ENCODE peak calls at places on chromosomes 13 and 19, in eight cellular contexts. One of them, this sample, is unnamed.

GRCh38 chr19:51971624-51972023 is 15.0 kb downstream of the ZNF350 start:
- DNase-seq in SK-N-SH: no peak
- DNase-seq in HepG2: no peak
- DNase-seq in GM12878: no peak
- DNase-seq in HCT116: no peak
- DNase-seq in H1: no peak
- DNase-seq in K562: no peak
- DNase-seq in A549: no peak
- DNase-seq in this sample: peak; percentile 11

GRCh38 chr13:107157272-107157671 is 589.3 kb upstream of the ARGLU1 start:
- DNase-seq in SK-N-SH: no peak
- DNase-seq in HCT116: no peak
- DNase-seq in K562: no peak
- DNase-seq in A549: no peak
- DNase-seq in GM12878: no peak
- DNase-seq in H1: no peak
- DNase-seq in HepG2: no peak
- DNase-seq in this sample: no peak

GRCh38 chr19:45303269-45304060 is 19.2 kb downstream of the CKM start:
- DNase-seq in HepG2: no peak
- DNase-seq in SK-N-SH: no peak
- DNase-seq in GM12878: no peak
- DNase-seq in K562: no peak
- DNase-seq in A549: no peak
- DNase-seq in HCT116: no peak
- DNase-seq in H1: no peak
- DNase-seq in this sample: no peak

GRCh38 chr19:38730731-38731589 is 13.3 kb downstream of the CAPN12 start:
- DNase-seq in H1: no peak
- DNase-seq in K562: no peak
- DNase-seq in SK-N-SH: no peak
- DNase-seq in GM12878: no peak
- DNase-seq in HCT116: no peak
- DNase-seq in HepG2: no peak
- DNase-seq in A549: no peak
- DNase-seq in this sample: no peak

GRCh38 chr13:38538412-38538811 is 148.5 kb upstream of the FREM2 start:
- DNase-seq in GM12878: no peak
- DNase-seq in K562: no peak
- DNase-seq in HepG2: no peak
- DNase-seq in A549: no peak
- DNase-seq in HCT116: no peak
- DNase-seq in H1: no peak
- DNase-seq in SK-N-SH: no peak
- DNase-seq in this sample: no peak

GRCh38 chr19:54952591-54953344 is 5.4 kb upstream of the NLRP7 start:
- DNase-seq in GM12878: no peak
- DNase-seq in A549: no peak
- DNase-seq in H1: no peak
- DNase-seq in HCT116: no peak
- DNase-seq in SK-N-SH: no peak
- DNase-seq in HepG2: no peak
- DNase-seq in K562: no peak
- DNase-seq in this sample: peak; percentile 6

GRCh38 chr19:47255947-47256687 is at the start of gene CCDC9:
- DNase-seq in SK-N-SH: no peak
- DNase-seq in H1: peak; percentile 91
- DNase-seq in HCT116: peak; percentile 92
- DNase-seq in A549: peak; percentile 99
- DNase-seq in GM12878: peak; percentile 80
- DNase-seq in K562: no peak
- DNase-seq in HepG2: peak; percentile 94
- DNase-seq in this sample: peak; percentile 95

GRCh38 chr13:20114066-20114465 is 46.8 kb downstream of the GJA3 start:
- DNase-seq in H1: no peak
- DNase-seq in HCT116: no peak
- DNase-seq in GM12878: no peak
- DNase-seq in A549: no peak
- DNase-seq in SK-N-SH: no peak
- DNase-seq in HepG2: peak; percentile 18
- DNase-seq in K562: no peak
- DNase-seq in this sample: no peak

GRCh38 chr13:32878172-32878571 is 138.1 kb upstream of the KL start:
- DNase-seq in K562: no peak
- DNase-seq in A549: no peak
- DNase-seq in GM12878: no peak
- DNase-seq in SK-N-SH: no peak
- DNase-seq in HCT116: no peak
- DNase-seq in H1: no peak
- DNase-seq in HepG2: no peak
- DNase-seq in this sample: no peak

GRCh38 chr19:18339703-18340102 is 695 bp upstream of the PGPEP1 start:
- DNase-seq in H1: no peak
- DNase-seq in SK-N-SH: peak; percentile 50
- DNase-seq in HepG2: no peak
- DNase-seq in GM12878: no peak
- DNase-seq in K562: peak; percentile 67
- DNase-seq in A549: peak; percentile 48
- DNase-seq in HCT116: no peak
- DNase-seq in this sample: no peak

GRCh38 chr13:92838786-92839185 is 387.8 kb upstream of the GPC6 start:
- DNase-seq in A549: no peak
- DNase-seq in HepG2: peak; percentile 4
- DNase-seq in HCT116: no peak
- DNase-seq in SK-N-SH: no peak
- DNase-seq in GM12878: no peak
- DNase-seq in K562: no peak
- DNase-seq in H1: no peak
- DNase-seq in this sample: no peak

GRCh38 chr19:41792513-41793413 is 3.6 kb upstream of the CEACAM3 start:
- DNase-seq in HepG2: peak; percentile 21
- DNase-seq in SK-N-SH: peak; percentile 50
- DNase-seq in K562: peak; percentile 75
- DNase-seq in HCT116: peak; percentile 58
- DNase-seq in A549: peak; percentile 91
- DNase-seq in H1: peak; percentile 29
- DNase-seq in GM12878: no peak
- DNase-seq in this sample: peak; percentile 46

GRCh38 chr19:40740747-40741146 is 9.5 kb downstream of the ACTMAP start:
- DNase-seq in GM12878: no peak
- DNase-seq in A549: no peak
- DNase-seq in HepG2: no peak
- DNase-seq in HCT116: no peak
- DNase-seq in K562: no peak
- DNase-seq in SK-N-SH: no peak
- DNase-seq in H1: no peak
- DNase-seq in this sample: no peak

GRCh38 chr13:26961890-26962615 is 201.5 kb upstream of the GPR12 start:
- DNase-seq in H1: no peak
- DNase-seq in HepG2: peak; percentile 92
- DNase-seq in HCT116: no peak
- DNase-seq in SK-N-SH: no peak
- DNase-seq in A549: no peak
- DNase-seq in K562: peak; percentile 32
- DNase-seq in GM12878: no peak
- DNase-seq in this sample: no peak

GRCh38 chr19:35642312-35642711 is 767 bp downstream of the ETV2 start:
- DNase-seq in SK-N-SH: no peak
- DNase-seq in H1: no peak
- DNase-seq in HepG2: no peak
- DNase-seq in A549: no peak
- DNase-seq in GM12878: no peak
- DNase-seq in K562: no peak
- DNase-seq in HCT116: no peak
- DNase-seq in this sample: no peak

GRCh38 chr19:35644987-35645679 is 3.0 kb upstream of the COX6B1 start:
- DNase-seq in SK-N-SH: peak; percentile 75
- DNase-seq in K562: peak; percentile 84
- DNase-seq in H1: peak; percentile 61
- DNase-seq in GM12878: no peak
- DNase-seq in HCT116: peak; percentile 56
- DNase-seq in HepG2: peak; percentile 53
- DNase-seq in A549: peak; percentile 81
- DNase-seq in this sample: peak; percentile 54

GRCh38 chr19:35642798-35643254 is 1.3 kb downstream of the ETV2 start:
- DNase-seq in K562: no peak
- DNase-seq in SK-N-SH: no peak
- DNase-seq in HCT116: no peak
- DNase-seq in GM12878: no peak
- DNase-seq in A549: no peak
- DNase-seq in H1: no peak
- DNase-seq in HepG2: no peak
- DNase-seq in this sample: no peak

GRCh38 chr19:35644206-35644986 is 2.9 kb downstream of the ETV2 start:
- DNase-seq in K562: peak; percentile 91
- DNase-seq in HepG2: peak; percentile 90
- DNase-seq in A549: peak; percentile 100
- DNase-seq in HCT116: peak; percentile 93
- DNase-seq in H1: peak; percentile 88
- DNase-seq in GM12878: peak; percentile 74
- DNase-seq in SK-N-SH: peak; percentile 93
- DNase-seq in this sample: peak; percentile 93

DNA sequence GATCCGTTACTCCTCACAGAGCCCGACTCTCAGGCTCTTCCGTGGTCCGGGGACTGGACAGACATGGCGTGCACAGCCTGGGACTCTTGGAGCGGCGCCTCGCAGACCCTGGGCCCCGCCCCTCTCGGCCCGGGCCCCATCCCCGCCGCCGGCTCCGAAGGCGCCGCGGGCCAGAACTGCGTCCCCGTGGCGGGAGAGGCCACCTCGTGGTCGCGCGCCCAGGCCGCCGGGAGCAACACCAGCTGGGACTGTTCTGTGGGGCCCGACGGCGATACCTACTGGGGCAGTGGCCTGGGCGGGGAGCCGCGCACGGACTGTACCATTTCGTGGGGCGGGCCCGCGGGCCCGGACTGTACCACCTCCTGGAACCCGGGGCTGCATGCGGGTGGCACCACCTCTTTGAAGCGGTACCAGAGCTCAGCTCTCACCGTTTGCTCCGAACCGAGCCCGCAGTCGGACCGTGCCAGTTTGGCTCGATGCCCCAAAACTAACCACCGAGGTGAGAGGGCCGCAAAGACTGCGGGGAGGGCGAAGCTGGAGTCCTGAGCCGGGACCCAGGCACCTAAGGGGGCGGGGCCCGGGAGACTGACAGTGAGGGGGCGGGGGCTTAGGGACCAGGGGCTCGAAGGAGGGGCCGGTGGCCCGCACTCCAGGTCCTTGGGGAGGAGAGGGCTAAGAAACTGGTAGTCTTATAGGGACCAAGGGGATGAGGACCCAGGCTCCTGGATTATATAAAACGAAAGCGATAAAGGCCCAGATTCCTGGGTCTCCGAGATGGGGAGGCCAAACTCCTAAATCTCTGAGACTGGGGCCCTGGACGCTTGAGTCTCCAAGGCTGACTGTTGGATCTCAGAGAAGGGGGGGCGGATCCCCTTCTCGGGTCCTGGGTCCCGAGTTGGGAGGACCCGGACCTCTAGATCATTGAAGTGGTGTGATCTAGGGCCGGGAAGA is 2.0 kb downstream of the ETV2 start:
- DNase-seq in HepG2: peak; percentile 77
- DNase-seq in K562: peak; percentile 81
- DNase-seq in H1: no peak
- DNase-seq in SK-N-SH: peak; percentile 96
- DNase-seq in A549: peak; percentile 99
- DNase-seq in GM12878: peak; percentile 59
- DNase-seq in HCT116: peak; percentile 75
- DNase-seq in this sample: peak; percentile 82
- TF ChIP-seq CTCF in HepG2: peak; percentile 55
- TF ChIP-seq CTCF in K562: peak; percentile 43
- TF ChIP-seq CTCF in H1: no peak
- TF ChIP-seq CTCF in SK-N-SH: no peak
- TF ChIP-seq CTCF in A549: no peak
- TF ChIP-seq CTCF in GM12878: no peak
- TF ChIP-seq CTCF in HCT116: no peak
- TF ChIP-seq CTCF in this sample: no peak

GRCh38 chr13:102402292-102402691 is 444 bp upstream of the FGF14 start:
- DNase-seq in A549: no peak
- DNase-seq in K562: no peak
- DNase-seq in HepG2: no peak
- DNase-seq in HCT116: no peak
- DNase-seq in H1: peak; percentile 51
- DNase-seq in SK-N-SH: peak; percentile 88
- DNase-seq in GM12878: no peak
- DNase-seq in this sample: no peak
- TF ChIP-seq MAX in A549: no peak
- TF ChIP-seq MAX in K562: no peak
- TF ChIP-seq MAX in HepG2: no peak
- TF ChIP-seq MAX in HCT116: no peak
- TF ChIP-seq MAX in H1: peak; percentile 94
- TF ChIP-seq MAX in SK-N-SH: peak; percentile 87
- TF ChIP-seq MAX in GM12878: no peak
- TF ChIP-seq MAX in this sample: no peak

GRCh38 chr19:12782174-12782423 is 6.7 kb upstream of the HOOK2 start:
- DNase-seq in H1: no peak
- DNase-seq in GM12878: no peak
- DNase-seq in HepG2: no peak
- DNase-seq in HCT116: no peak
- DNase-seq in SK-N-SH: no peak
- DNase-seq in A549: no peak
- DNase-seq in K562: no peak
- DNase-seq in this sample: peak; percentile 78
- H3K27ac ChIP-seq in H1: no peak overlapping the region
- H3K27ac ChIP-seq in GM12878: peak overlapping the region; percentile 97
- H3K27ac ChIP-seq in HepG2: no peak overlapping the region
- H3K27ac ChIP-seq in HCT116: peak overlapping the region; percentile 89
- H3K27ac ChIP-seq in SK-N-SH: peak overlapping the region; percentile 97
- H3K27ac ChIP-seq in A549: peak overlapping the region; percentile 99
- H3K27ac ChIP-seq in K562: peak overlapping the region; percentile 97
- H3K27ac ChIP-seq in this sample: peak overlapping the region; percentile 50

DNA sequence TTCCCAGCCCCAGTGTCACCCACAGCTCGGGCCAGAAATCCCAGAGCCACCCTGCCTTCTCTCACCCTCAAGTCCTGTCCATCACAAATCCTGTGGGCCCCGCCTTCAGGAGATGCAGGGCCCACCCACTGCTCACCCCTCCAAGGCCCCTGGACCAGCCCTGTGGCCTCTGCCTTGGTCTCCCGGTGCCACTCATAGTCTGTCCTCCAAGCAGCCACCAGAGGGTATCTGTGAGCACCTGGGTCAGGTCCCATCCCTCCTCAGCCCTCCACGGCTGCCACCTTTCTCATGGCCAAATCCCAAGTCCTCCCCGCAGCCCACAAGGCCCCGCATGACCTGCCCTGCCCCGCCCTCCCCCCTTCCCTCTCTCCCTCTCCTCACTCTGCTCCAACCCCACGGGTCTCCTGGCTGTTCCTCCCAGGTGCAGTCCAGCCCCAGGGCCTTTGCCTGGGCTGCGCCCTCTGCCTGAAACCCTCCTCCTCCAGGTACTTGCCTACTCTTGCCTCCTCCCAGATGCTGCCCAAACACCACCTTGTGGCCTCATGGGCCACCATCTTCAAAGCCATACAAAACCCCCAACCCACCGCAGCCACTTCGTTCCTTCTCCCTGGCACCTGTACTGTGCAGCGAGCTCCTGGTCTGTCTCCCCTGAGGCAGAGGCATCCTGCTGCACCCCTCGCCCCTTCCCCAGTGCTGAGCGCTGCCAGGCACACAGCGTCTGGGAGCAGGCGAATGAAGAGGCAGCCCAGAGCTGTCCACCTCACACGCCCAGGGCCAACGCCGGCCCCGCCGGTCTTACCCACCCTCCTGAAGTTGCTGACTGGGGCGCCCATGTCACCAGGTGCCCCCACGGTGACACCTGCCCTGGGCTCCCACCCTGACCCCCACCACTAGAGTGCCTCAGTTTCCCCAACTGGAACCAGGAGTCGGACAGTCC is 13.2 kb upstream of the UQCR11 start:
- DNase-seq in SK-N-SH: peak; percentile 78
- DNase-seq in K562: peak; percentile 63
- DNase-seq in HCT116: peak; percentile 29
- DNase-seq in H1: peak; percentile 54
- DNase-seq in HepG2: peak; percentile 41
- DNase-seq in GM12878: no peak
- DNase-seq in A549: peak; percentile 72
- DNase-seq in this sample: no peak
- TF ChIP-seq CTCF in SK-N-SH: peak; percentile 37
- TF ChIP-seq CTCF in K562: peak; percentile 43
- TF ChIP-seq CTCF in HCT116: peak; percentile 44
- TF ChIP-seq CTCF in H1: peak; percentile 75
- TF ChIP-seq CTCF in HepG2: peak; percentile 62
- TF ChIP-seq CTCF in GM12878: peak; percentile 48
- TF ChIP-seq CTCF in A549: peak; percentile 33
- TF ChIP-seq CTCF in this sample: no peak